ENCODE peak calls at places on chromosomes 1 and 21, in four cellular contexts. R, U, P and L are unnamed samples.

GRCh38 chr1:33815061-33815460 is 48.8 kb upstream of the HMGB4 start:
- DNase-seq in P (peak), R (no peak), U (no peak), L (no peak)

GRCh38 chr1:200369131-200369530 is 40.7 kb downstream of the ZNF281 start:
- DNase-seq in P (no peak), R (no peak), U (no peak), L (no peak)

GRCh38 chr1:66642992-66643391 is 109.0 kb downstream of the SGIP1 start:
- DNase-seq in R (no peak), P (no peak), U (no peak), L (no peak)

GRCh38 chr1:234154320-234155251 is 218.7 kb upstream of the COA6 start:
- DNase-seq in U (peak), R (no peak), P (peak), L (no peak)

GRCh38 chr21:20999567-21000169 is 1.5 kb downstream of the NCAM2 start:
- DNase-seq in R (no peak), P (peak), U (no peak), L (no peak)

GRCh38 chr1:8314346-8315280 is 3.3 kb upstream of the SLC45A1 start:
- DNase-seq in R (peak), P (peak), U (no peak), L (no peak)

GRCh38 chr1:237390798-237391197 is 348.8 kb downstream of the RYR2 start:
- DNase-seq in R (no peak), U (no peak), P (no peak), L (no peak)

GRCh38 chr1:28926629-28927441 is 12.5 kb downstream of the EPB41 start:
- DNase-seq in P (no peak), R (no peak), U (no peak), L (no peak)

GRCh38 chr1:98210064-98210463 is 289.2 kb upstream of the DPYD start:
- DNase-seq in R (no peak), P (peak), U (no peak), L (no peak)

GRCh38 chr21:46128983-46129571 is 26.3 kb downstream of the FTCD start:
- DNase-seq in U (no peak), P (no peak), R (no peak), L (peak)

GRCh38 chr1:119987689-119988088 is 81.8 kb downstream of the NOTCH2 start:
- DNase-seq in R (no peak), P (no peak), U (no peak), L (no peak)

GRCh38 chr21:29647353-29647781 is 292.4 kb downstream of the GRIK1 start:
- DNase-seq in U (no peak), P (peak), R (no peak), L (no peak)

GRCh38 chr1:226966683-226967082 is 26.6 kb downstream of the COQ8A start:
- DNase-seq in P (no peak), U (no peak), R (no peak), L (no peak)

GRCh38 chr21:45513003-45513706 is 29.1 kb downstream of the SLC19A1 start:
- DNase-seq in R (no peak), U (no peak), P (no peak), L (peak)

GRCh38 chr21:33025471-33026298 is at the start of gene OLIG2:
- DNase-seq in P (no peak), U (no peak), R (no peak), L (no peak)

GRCh38 chr1:147211577-147211976 is 13.6 kb downstream of the FMO5 start:
- DNase-seq in P (no peak), U (no peak), R (no peak), L (no peak)

GRCh38 chr21:39694750-39695149 is 50.2 kb upstream of the IGSF5 start:
- DNase-seq in P (peak), R (no peak), U (peak), L (no peak)

GRCh38 chr1:229059671-229060079 is 211.2 kb upstream of the RAB4A start:
- DNase-seq in P (peak), R (no peak), U (no peak), L (no peak)

GRCh38 chr1:32426489-32427255 is 32.4 kb upstream of the BSDC1 start:
- DNase-seq in R (no peak), U (no peak), P (no peak), L (no peak)

GRCh38 chr1:70475023-70475422 is 64.0 kb downstream of the CTH start:
- DNase-seq in U (no peak), R (no peak), P (no peak), L (no peak)

GRCh38 chr1:87147851-87148250 is 180.8 kb upstream of the LMO4 start:
- DNase-seq in R (no peak), U (no peak), P (no peak), L (no peak)

GRCh38 chr1:228397966-228398365 is 8.7 kb downstream of the TRIM11 start:
- DNase-seq in R (no peak), U (no peak), P (no peak), L (peak)

GRCh38 chr1:172616646-172617045 is 42.3 kb upstream of the FASLG start:
- DNase-seq in P (no peak), R (no peak), U (no peak), L (no peak)

GRCh38 chr1:177413982-177414654 is 243.4 kb downstream of the BRINP2 start:
- DNase-seq in P (no peak), R (no peak), U (no peak), L (no peak)

GRCh38 chr1:78516716-78517115 is 25.9 kb downstream of the PTGFR start:
- DNase-seq in R (no peak), U (no peak), P (no peak), L (no peak)

DNA sequence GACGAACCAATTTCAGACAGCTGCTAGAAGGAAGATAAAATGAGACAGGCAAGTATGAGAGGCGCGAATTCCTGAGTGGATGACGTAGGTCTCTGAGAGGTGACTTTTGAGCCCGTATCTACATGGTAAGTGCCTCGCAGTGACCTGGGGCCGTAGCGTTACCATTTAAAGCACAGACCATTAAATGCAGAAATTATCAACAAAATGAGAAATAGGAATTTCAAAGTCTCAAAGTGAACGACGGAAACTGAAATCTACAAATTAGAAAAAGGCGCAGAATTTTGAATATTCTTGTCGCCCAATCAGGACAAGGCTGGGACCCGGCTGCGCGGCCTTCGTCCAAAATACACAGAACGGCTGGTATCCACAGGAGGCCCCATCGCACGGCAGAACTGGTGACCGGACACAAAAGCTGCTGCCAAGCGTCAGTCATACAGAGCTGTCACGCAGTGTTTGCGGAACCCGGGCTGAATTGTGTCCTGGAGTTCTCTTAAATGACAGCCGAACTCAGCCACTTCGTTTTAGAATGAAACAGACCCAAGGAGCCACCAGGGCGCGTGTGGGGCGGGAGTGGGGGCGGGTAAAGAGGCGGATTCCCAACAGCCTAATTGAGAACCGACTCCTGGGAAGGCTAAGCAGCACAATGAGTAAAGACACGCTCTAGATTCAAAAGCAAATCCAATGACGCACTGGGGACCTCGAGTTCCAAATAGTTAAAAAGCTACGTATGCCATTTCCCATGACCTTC is 13.8 kb upstream of the BOLA1 start:
- DNase-seq in P (peak), R (peak), U (peak), L (peak)
- TF ChIP-seq CTCF in P (peak), R (no peak), U (no peak), L (peak)

GRCh38 chr1:59322394-59323179 is 25.7 kb downstream of the FGGY start:
- DNase-seq in R (no peak), P (no peak), U (no peak), L (no peak)
- TF ChIP-seq CTCF in R (no peak), P (no peak), U (no peak), L (no peak)

GRCh38 chr1:35222322-35223108 is 29.6 kb upstream of the SFPQ start:
- DNase-seq in P (peak), R (no peak), U (no peak), L (peak)

GRCh38 chr1:35215346-35215745 is 22.4 kb upstream of the SFPQ start:
- DNase-seq in U (no peak), R (no peak), P (no peak), L (peak)

GRCh38 chr1:35223109-35223630 is 30.2 kb upstream of the SFPQ start:
- DNase-seq in U (no peak), P (no peak), R (no peak), L (no peak)

GRCh38 chr1:35226546-35226945 is 33.6 kb upstream of the SFPQ start:
- DNase-seq in U (no peak), P (no peak), R (no peak), L (no peak)

GRCh38 chr1:35220976-35221375 is 28.0 kb upstream of the SFPQ start:
- DNase-seq in U (no peak), R (no peak), P (peak), L (no peak)
- TF ChIP-seq CTCF in U (no peak), R (no peak), P (peak), L (no peak)

GRCh38 chr1:113677250-113678158 is 81.8 kb downstream of the PHTF1 start:
- DNase-seq in P (peak), U (no peak), R (no peak), L (no peak)
- TF ChIP-seq CTCF in P (peak), U (peak), R (no peak), L (peak)

GRCh38 chr1:26945728-26946127 is 14.5 kb downstream of the KDF1 start:
- DNase-seq in P (no peak), R (no peak), U (no peak), L (no peak)
- TF ChIP-seq CTCF in P (no peak), R (no peak), U (no peak), L (no peak)

GRCh38 chr1:231927431-231927830 is 300.8 kb downstream of the DISC1 start:
- DNase-seq in P (no peak), U (no peak), R (no peak), L (no peak)

GRCh38 chr1:231929311-231929710 is 302.7 kb downstream of the DISC1 start:
- DNase-seq in U (no peak), P (peak), R (no peak), L (no peak)

GRCh38 chr1:231925864-231926263 is 299.3 kb downstream of the DISC1 start:
- DNase-seq in R (no peak), U (no peak), P (no peak), L (no peak)

GRCh38 chr1:231926340-231926739 is 299.8 kb downstream of the DISC1 start:
- DNase-seq in U (no peak), R (no peak), P (no peak), L (no peak)

DNA sequence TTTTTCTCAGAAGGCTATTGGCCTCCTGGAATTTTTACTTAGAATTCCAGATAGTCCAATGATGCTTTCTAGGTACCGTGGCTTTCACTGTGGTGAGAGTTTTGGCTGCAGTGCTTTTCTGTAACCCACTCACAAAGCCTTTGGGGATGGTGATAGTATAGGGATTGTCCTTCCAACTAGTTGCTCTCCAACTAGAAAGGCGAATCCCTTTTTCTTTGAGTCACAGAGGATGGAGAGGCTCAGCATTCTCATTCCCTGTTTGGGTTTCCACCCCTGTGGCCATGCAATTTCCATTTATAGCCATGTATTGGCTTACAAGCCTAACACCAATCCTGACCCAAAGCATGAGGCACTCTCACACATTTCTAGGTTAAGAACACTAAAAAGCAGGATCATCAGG is 300.3 kb downstream of the DISC1 start:
- DNase-seq in U (no peak), R (no peak), P (no peak), L (no peak)
- TF ChIP-seq CTCF in U (no peak), R (no peak), P (no peak), L (no peak)

GRCh38 chr1:221765527-221765926 is 23.6 kb upstream of the DUSP10 start:
- DNase-seq in P (no peak), U (no peak), R (no peak), L (no peak)

GRCh38 chr1:221772107-221772506 is 30.2 kb upstream of the DUSP10 start:
- DNase-seq in U (no peak), R (no peak), P (no peak), L (no peak)

GRCh38 chr1:221766210-221766609 is 24.3 kb upstream of the DUSP10 start:
- DNase-seq in U (no peak), R (no peak), P (no peak), L (no peak)

GRCh38 chr1:221773383-221773782 is 31.5 kb upstream of the DUSP10 start:
- DNase-seq in U (no peak), P (no peak), R (no peak), L (no peak)

GRCh38 chr1:221768444-221769066 is 26.7 kb upstream of the DUSP10 start:
- DNase-seq in R (no peak), P (no peak), U (no peak), L (no peak)
- TF ChIP-seq CTCF in R (no peak), P (no peak), U (no peak), L (no peak)

GRCh38 chr1:6041432-6042062 is 4.1 kb upstream of the KCNAB2 start:
- DNase-seq in P (peak), R (no peak), U (no peak), L (no peak)
- TF ChIP-seq CTCF in P (peak), R (no peak), U (no peak), L (no peak)

GRCh38 chr1:20373764-20374163 is 83.1 kb downstream of the VWA5B1 start:
- DNase-seq in U (no peak), P (no peak), R (no peak), L (no peak)

GRCh38 chr1:20372676-20373075 is 82.0 kb downstream of the VWA5B1 start:
- DNase-seq in U (no peak), R (no peak), P (no peak), L (no peak)

GRCh38 chr1:20371411-20371810 is 80.7 kb downstream of the VWA5B1 start:
- DNase-seq in P (no peak), U (no peak), R (no peak), L (no peak)

GRCh38 chr1:20371883-20372282 is 81.2 kb downstream of the VWA5B1 start:
- DNase-seq in R (no peak), P (no peak), U (no peak), L (no peak)

GRCh38 chr1:20373286-20373685 is 82.6 kb downstream of the VWA5B1 start:
- DNase-seq in R (no peak), U (no peak), P (no peak), L (no peak)
- TF ChIP-seq CTCF in R (no peak), U (no peak), P (no peak), L (no peak)